ENCODE peak calls at places on chromosomes 1 and 21, in four cellular contexts. B is upper lobe of left lung, J is spleen, H is uterus. R is an unnamed sample.

GRCh38 chr1:227033880-227034279 is 93.8 kb downstream of the COQ8A start:
- DNase-seq in J (no peak), B (no peak), H (no peak), R (no peak)

GRCh38 chr1:55893155-55893554 is 678.0 kb upstream of the USP24 start:
- DNase-seq in H (no peak), B (no peak), J (no peak), R (no peak)

GRCh38 chr1:201137579-201138310 is 10.8 kb upstream of the ASCL5 start:
- DNase-seq in B (no peak), J (peak; percentile 54), H (peak; percentile 71), R (peak; percentile 87)

GRCh38 chr1:11339346-11340247 is 66.6 kb downstream of the UBIAD1 start:
- DNase-seq in B (no peak), H (no peak), J (no peak), R (no peak)

GRCh38 chr1:187680823-187681222 is 852.1 kb downstream of the PLA2G4A start:
- DNase-seq in J (no peak), B (no peak), H (no peak), R (no peak)

GRCh38 chr1:8541961-8542521 is 224.1 kb downstream of the SLC45A1 start:
- DNase-seq in J (no peak), H (no peak), B (no peak), R (no peak)

GRCh38 chr1:190474587-190475305 is 2.9 kb downstream of the BRINP3 start:
- DNase-seq in H (no peak), B (no peak), J (no peak), R (no peak)

GRCh38 chr1:46246548-46247432 is 773 bp upstream of the RAD54L start:
- DNase-seq in B (peak; percentile 92), J (peak; percentile 90), H (no peak), R (peak; percentile 67)

GRCh38 chr1:247373721-247374141 is 42.1 kb upstream of the ZNF496 start:
- DNase-seq in J (peak; percentile 82), B (peak; percentile 85), H (peak; percentile 54), R (peak; percentile 29)

GRCh38 chr1:24412408-24412807 is 1.2 kb downstream of the STPG1 start:
- DNase-seq in J (no peak), H (no peak), B (no peak), R (no peak)

GRCh38 chr1:39866767-39867166 is 16.5 kb downstream of the TRIT1 start:
- DNase-seq in J (no peak), B (no peak), H (peak; percentile 35), R (no peak)

GRCh38 chr1:116351914-116352313 is 21.1 kb upstream of the ATP1A1 start:
- DNase-seq in B (no peak), H (no peak), J (no peak), R (no peak)

GRCh38 chr21:26591543-26591942 is 18.5 kb upstream of the CYYR1 start:
- DNase-seq in H (no peak), B (no peak), J (no peak), R (no peak)

GRCh38 chr1:234733427-234733826 is 123.4 kb upstream of the IRF2BP2 start:
- DNase-seq in H (no peak), J (no peak), B (no peak), R (no peak)

GRCh38 chr1:234734864-234735263 is 124.9 kb upstream of the IRF2BP2 start:
- DNase-seq in B (no peak), J (no peak), H (no peak), R (no peak)

GRCh38 chr1:234735476-234735875 is 125.5 kb upstream of the IRF2BP2 start:
- DNase-seq in J (no peak), B (no peak), H (no peak), R (no peak)

GRCh38 chr1:234735976-234736375 is 126.0 kb upstream of the IRF2BP2 start:
- DNase-seq in B (no peak), H (no peak), J (no peak), R (no peak)

GRCh38 chr1:234734412-234734835 is 124.4 kb upstream of the IRF2BP2 start:
- DNase-seq in J (no peak), B (no peak), H (no peak), R (no peak)
- TF ChIP-seq POLR2A in J (no peak), B (no peak), H (no peak), R (no peak)

GRCh38 chr21:42873096-42873495 is 6.2 kb downstream of the WDR4 start:
- DNase-seq in B (no peak), H (no peak), J (no peak), R (no peak)
- H3K4me3 ChIP-seq in B (no peak overlapping the region), H (no peak overlapping the region), J (no peak overlapping the region), R (no peak overlapping the region)

GRCh38 chr1:154954541-154954940 is 1.4 kb downstream of the PBXIP1 start:
- DNase-seq in B (no peak), H (no peak), J (no peak), R (no peak)

GRCh38 chr1:154955039-154955717 is 721 bp downstream of the PBXIP1 start:
- DNase-seq in B (no peak), J (peak; percentile 90), H (peak; percentile 68), R (peak; percentile 55)

GRCh38 chr1:154957258-154957657 is 1.4 kb upstream of the PBXIP1 start:
- DNase-seq in J (peak; percentile 56), H (no peak), B (no peak), R (no peak)

GRCh38 chr1:154955718-154956513 is at the start of gene PBXIP1:
- DNase-seq in H (peak; percentile 87), J (peak; percentile 83), B (no peak), R (peak; percentile 82)

DNA sequence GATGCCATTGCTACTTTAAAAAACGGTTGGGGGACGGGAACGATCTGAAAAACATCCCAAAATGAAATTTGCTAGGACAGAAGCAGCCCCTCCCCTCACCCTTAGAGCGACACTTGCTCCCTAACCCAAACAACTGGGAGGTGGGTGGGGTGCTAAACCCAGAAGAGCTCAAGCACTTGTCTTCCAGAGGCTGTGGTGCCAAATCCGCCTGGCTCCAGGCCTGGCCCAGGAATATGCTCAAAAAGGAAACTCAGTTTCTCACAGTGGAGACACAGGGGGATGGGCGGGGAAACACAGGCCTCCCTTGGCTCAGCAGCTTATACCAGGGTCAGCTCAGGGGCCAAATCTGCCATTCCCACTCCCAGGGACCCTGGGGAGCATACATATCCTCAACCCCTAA is 658 bp upstream of the PBXIP1 start:
- DNase-seq in B (no peak), J (peak; percentile 75), H (no peak), R (no peak)
- H3K4me1 ChIP-seq in B (peaks cover 51% of the 10 kb centered on the region), J (peaks cover 54% of the 10 kb centered on the region), H (peaks cover 3% of the 10 kb centered on the region), R (peaks cover 59% of the 10 kb centered on the region)

GRCh38 chr1:35717911-35718476 is 690 bp downstream of the C1orf216 start:
- DNase-seq in J (no peak), B (no peak), H (peak; percentile 49), R (peak; percentile 29)
- TF ChIP-seq POLR2A in J (no peak), B (no peak), H (no peak), R (peak; percentile 29)

DNA sequence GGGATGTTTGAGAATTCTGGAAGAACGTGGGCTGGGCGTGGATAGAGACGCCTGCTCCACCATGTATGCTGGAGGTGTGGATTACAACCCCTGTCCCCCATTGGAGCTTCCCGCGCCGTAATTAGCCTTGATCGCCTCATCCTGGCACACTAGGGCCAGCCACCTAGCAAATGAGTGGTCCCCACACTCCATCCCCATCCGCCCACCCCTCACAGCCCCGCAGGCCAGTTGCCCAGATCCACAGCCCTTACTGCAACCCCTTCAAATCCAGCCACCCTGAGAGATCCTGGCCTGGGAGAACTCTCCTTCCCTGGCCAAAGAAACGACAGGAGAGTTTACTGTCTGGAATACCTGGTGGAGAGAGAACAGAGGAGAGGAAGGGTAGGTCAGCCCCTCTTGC is 375 bp upstream of the GJA4 start:
- DNase-seq in B (no peak), J (no peak), H (no peak), R (no peak)
- H3K4me3 ChIP-seq in B (peak overlapping the region; percentile 46), J (no peak overlapping the region), H (no peak overlapping the region), R (no peak overlapping the region)

GRCh38 chr1:161039546-161039945 is 782 bp upstream of the TSTD1 start:
- DNase-seq in H (no peak), J (no peak), B (no peak), R (no peak)
- H3K4me1 ChIP-seq in H (no peaks in the 10 kb centered on the region), J (peaks cover 18% of the 10 kb centered on the region), B (peaks cover 22% of the 10 kb centered on the region), R (peaks cover 17% of the 10 kb centered on the region)

GRCh38 chr1:203129501-203130231 is 2.1 kb downstream of the ADORA1 start:
- DNase-seq in J (no peak), H (no peak), B (peak; percentile 54), R (peak; percentile 69)

GRCh38 chr1:203126151-203126865 is 1.2 kb upstream of the ADORA1 start:
- DNase-seq in H (no peak), J (peak; percentile 74), B (no peak), R (no peak)

GRCh38 chr1:203126866-203127671 is 457 bp upstream of the ADORA1 start:
- DNase-seq in H (no peak), B (no peak), J (no peak), R (no peak)

GRCh38 chr1:203128691-203129500 is 1.4 kb downstream of the ADORA1 start:
- DNase-seq in B (peak; percentile 63), J (no peak), H (no peak), R (no peak)

GRCh38 chr1:203127672-203128611 is at the start of gene ADORA1:
- DNase-seq in J (peak; percentile 76), B (peak; percentile 91), H (peak; percentile 52), R (peak; percentile 74)
- TF ChIP-seq POLR2A in J (no peak), B (no peak), H (no peak), R (no peak)

GRCh38 chr1:213120386-213120785 is 69.3 kb downstream of the RPS6KC1 start:
- DNase-seq in B (no peak), H (no peak), J (no peak), R (no peak)
- H3K4me3 ChIP-seq in B (no peak overlapping the region), H (no peak overlapping the region), J (no peak overlapping the region), R (no peak overlapping the region)

R was measured in adrenal gland.